ENCODE peak calls at places on chromosomes 2 and 18, in five cellular contexts. One of them, this sample, is unnamed.

GRCh38 chr2:43387092-43388062 is 161.0 kb upstream of the ZFP36L2 start:
- DNase-seq in neuronal stem cell: no peak
- DNase-seq in astrocyte: peak
- DNase-seq in A549: no peak
- DNase-seq in astrocyte of the spinal cord: peak
- DNase-seq in this sample: no peak

GRCh38 chr2:154912215-154912614 is 213.7 kb downstream of the KCNJ3 start:
- DNase-seq in astrocyte: no peak
- DNase-seq in astrocyte of the spinal cord: no peak
- DNase-seq in neuronal stem cell: no peak
- DNase-seq in A549: no peak
- DNase-seq in this sample: no peak

GRCh38 chr2:8457092-8457481 is 224.8 kb upstream of the ID2 start:
- DNase-seq in astrocyte of the spinal cord: no peak
- DNase-seq in A549: no peak
- DNase-seq in neuronal stem cell: no peak
- DNase-seq in astrocyte: no peak
- DNase-seq in this sample: no peak

GRCh38 chr18:54506516-54507261 is 84.4 kb upstream of the DYNAP start:
- DNase-seq in astrocyte: no peak
- DNase-seq in neuronal stem cell: no peak
- DNase-seq in A549: no peak
- DNase-seq in astrocyte of the spinal cord: no peak
- DNase-seq in this sample: no peak

GRCh38 chr2:43276962-43277383 is 50.6 kb upstream of the ZFP36L2 start:
- DNase-seq in astrocyte of the spinal cord: peak
- DNase-seq in A549: no peak
- DNase-seq in neuronal stem cell: no peak
- DNase-seq in astrocyte: no peak
- DNase-seq in this sample: peak

GRCh38 chr2:218357194-218358177 is 829 bp downstream of the CATIP start:
- DNase-seq in A549: peak
- DNase-seq in neuronal stem cell: no peak
- DNase-seq in astrocyte of the spinal cord: no peak
- DNase-seq in astrocyte: no peak
- DNase-seq in this sample: no peak

GRCh38 chr2:35293261-35293660 is 1062.3 kb upstream of the CRIM1 start:
- DNase-seq in A549: no peak
- DNase-seq in neuronal stem cell: peak
- DNase-seq in astrocyte of the spinal cord: no peak
- DNase-seq in astrocyte: no peak
- DNase-seq in this sample: no peak

GRCh38 chr2:48795065-48795464 is 39.5 kb upstream of the LHCGR start:
- DNase-seq in neuronal stem cell: no peak
- DNase-seq in A549: no peak
- DNase-seq in astrocyte: no peak
- DNase-seq in astrocyte of the spinal cord: no peak
- DNase-seq in this sample: no peak

GRCh38 chr2:119429225-119430000 is 2.2 kb upstream of the TMEM37 start:
- DNase-seq in neuronal stem cell: no peak
- DNase-seq in astrocyte of the spinal cord: peak
- DNase-seq in astrocyte: no peak
- DNase-seq in A549: no peak
- DNase-seq in this sample: peak

GRCh38 chr2:101766871-101767739 is 69.6 kb downstream of the MAP4K4 start:
- DNase-seq in neuronal stem cell: peak
- DNase-seq in astrocyte: peak
- DNase-seq in astrocyte of the spinal cord: peak
- DNase-seq in A549: peak
- DNase-seq in this sample: peak

GRCh38 chr2:209960676-209961630 is 41.5 kb upstream of the RPE start:
- DNase-seq in astrocyte of the spinal cord: peak
- DNase-seq in neuronal stem cell: peak
- DNase-seq in astrocyte: peak
- DNase-seq in A549: peak
- DNase-seq in this sample: peak

GRCh38 chr2:9984217-9984739 is 32.8 kb downstream of the GRHL1 start:
- DNase-seq in astrocyte of the spinal cord: peak
- DNase-seq in astrocyte: peak
- DNase-seq in neuronal stem cell: peak
- DNase-seq in A549: peak
- DNase-seq in this sample: peak

GRCh38 chr18:74108460-74108859 is 39.2 kb downstream of the FBXO15 start:
- DNase-seq in astrocyte: no peak
- DNase-seq in neuronal stem cell: no peak
- DNase-seq in astrocyte of the spinal cord: no peak
- DNase-seq in A549: no peak
- DNase-seq in this sample: no peak

GRCh38 chr2:223528036-223528435 is 74.1 kb downstream of the SCG2 start:
- DNase-seq in neuronal stem cell: no peak
- DNase-seq in astrocyte of the spinal cord: peak
- DNase-seq in astrocyte: peak
- DNase-seq in A549: no peak
- DNase-seq in this sample: no peak

GRCh38 chr2:55099878-55100820 is 49.9 kb upstream of the RTN4 start:
- DNase-seq in neuronal stem cell: no peak
- DNase-seq in astrocyte: peak
- DNase-seq in A549: peak
- DNase-seq in astrocyte of the spinal cord: peak
- DNase-seq in this sample: no peak

GRCh38 chr2:3423492-3424170 is 44.1 kb downstream of the TRAPPC12 start:
- DNase-seq in astrocyte: peak
- DNase-seq in astrocyte of the spinal cord: peak
- DNase-seq in A549: peak
- DNase-seq in neuronal stem cell: peak
- DNase-seq in this sample: no peak

GRCh38 chr2:80059381-80059907 is 245.1 kb downstream of the LRRTM1 start:
- DNase-seq in neuronal stem cell: no peak
- DNase-seq in astrocyte of the spinal cord: no peak
- DNase-seq in astrocyte: no peak
- DNase-seq in A549: no peak
- DNase-seq in this sample: no peak

GRCh38 chr18:35454803-35455202 is 43.0 kb downstream of the INO80C start:
- DNase-seq in A549: no peak
- DNase-seq in astrocyte of the spinal cord: no peak
- DNase-seq in neuronal stem cell: no peak
- DNase-seq in astrocyte: no peak
- DNase-seq in this sample: no peak

GRCh38 chr2:97751752-97752151 is 38.4 kb downstream of the ZAP70 start:
- DNase-seq in astrocyte: peak
- DNase-seq in neuronal stem cell: no peak
- DNase-seq in astrocyte of the spinal cord: peak
- DNase-seq in A549: no peak
- DNase-seq in this sample: no peak

GRCh38 chr2:1717129-1717528 is 27.2 kb downstream of the PXDN start:
- DNase-seq in neuronal stem cell: no peak
- DNase-seq in astrocyte of the spinal cord: peak
- DNase-seq in astrocyte: peak
- DNase-seq in A549: no peak
- DNase-seq in this sample: no peak

GRCh38 chr2:181566643-181567042 is 90.3 kb downstream of the CERKL start:
- DNase-seq in neuronal stem cell: no peak
- DNase-seq in astrocyte of the spinal cord: no peak
- DNase-seq in astrocyte: no peak
- DNase-seq in A549: no peak
- DNase-seq in this sample: no peak

GRCh38 chr2:221676566-221677172 is 104.6 kb upstream of the EPHA4 start:
- DNase-seq in astrocyte: peak
- DNase-seq in A549: no peak
- DNase-seq in astrocyte of the spinal cord: peak
- DNase-seq in neuronal stem cell: no peak
- DNase-seq in this sample: peak

GRCh38 chr2:105439130-105439529 is 40.3 kb upstream of the FHL2 start:
- DNase-seq in neuronal stem cell: no peak
- DNase-seq in astrocyte: peak
- DNase-seq in astrocyte of the spinal cord: no peak
- DNase-seq in A549: no peak
- DNase-seq in this sample: no peak

GRCh38 chr2:241000831-241001321 is 2.5 kb downstream of the SNED1 start:
- DNase-seq in A549: no peak
- DNase-seq in astrocyte of the spinal cord: no peak
- DNase-seq in neuronal stem cell: no peak
- DNase-seq in astrocyte: no peak
- DNase-seq in this sample: no peak

GRCh38 chr2:180979086-180979934 is 1.1 kb upstream of the UBE2E3 start:
- DNase-seq in astrocyte of the spinal cord: peak
- DNase-seq in astrocyte: peak
- DNase-seq in neuronal stem cell: peak
- DNase-seq in A549: no peak
- DNase-seq in this sample: peak

GRCh38 chr18:30245756-30246515 is 796.6 kb downstream of the DSC3 start:
- DNase-seq in astrocyte of the spinal cord: peak
- DNase-seq in A549: no peak
- DNase-seq in astrocyte: peak
- DNase-seq in neuronal stem cell: no peak
- DNase-seq in this sample: no peak

GRCh38 chr2:241859017-241859435 is 332 bp upstream of the PDCD1 start:
- DNase-seq in neuronal stem cell: no peak
- DNase-seq in astrocyte: no peak
- DNase-seq in A549: no peak
- DNase-seq in astrocyte of the spinal cord: no peak
- DNase-seq in this sample: no peak

GRCh38 chr2:215269397-215270117 is 42.3 kb upstream of the ATIC start:
- DNase-seq in A549: peak
- DNase-seq in astrocyte: peak
- DNase-seq in astrocyte of the spinal cord: peak
- DNase-seq in neuronal stem cell: peak
- DNase-seq in this sample: no peak

GRCh38 chr18:75070625-75071483 is 138.1 kb downstream of the PTGR3 start:
- DNase-seq in A549: peak
- DNase-seq in neuronal stem cell: no peak
- DNase-seq in astrocyte of the spinal cord: peak
- DNase-seq in astrocyte: peak
- DNase-seq in this sample: peak

GRCh38 chr2:25115902-25116301 is 52.5 kb downstream of the POMC start:
- DNase-seq in A549: no peak
- DNase-seq in astrocyte: peak
- DNase-seq in neuronal stem cell: no peak
- DNase-seq in astrocyte of the spinal cord: peak
- DNase-seq in this sample: no peak

GRCh38 chr2:165675551-165675968 is 118.5 kb downstream of the GALNT3 start:
- DNase-seq in A549: peak
- DNase-seq in astrocyte: peak
- DNase-seq in neuronal stem cell: no peak
- DNase-seq in astrocyte of the spinal cord: peak
- DNase-seq in this sample: peak

GRCh38 chr2:240579771-240580614 is 6.5 kb upstream of the CAPN10 start:
- DNase-seq in A549: peak
- DNase-seq in astrocyte: peak
- DNase-seq in neuronal stem cell: no peak
- DNase-seq in astrocyte of the spinal cord: peak
- DNase-seq in this sample: peak

GRCh38 chr2:182866095-182866460 is 359 bp downstream of the FRZB start:
- DNase-seq in A549: no peak
- DNase-seq in astrocyte of the spinal cord: peak
- DNase-seq in astrocyte: no peak
- DNase-seq in neuronal stem cell: no peak
- DNase-seq in this sample: no peak

GRCh38 chr2:232485333-232485756 is 2.3 kb downstream of the ECEL1 start:
- DNase-seq in astrocyte: no peak
- DNase-seq in A549: no peak
- DNase-seq in neuronal stem cell: no peak
- DNase-seq in astrocyte of the spinal cord: no peak
- DNase-seq in this sample: no peak

GRCh38 chr18:47150824-47151366 is 595 bp upstream of the HDHD2 start:
- DNase-seq in A549: no peak
- DNase-seq in neuronal stem cell: no peak
- DNase-seq in astrocyte of the spinal cord: no peak
- DNase-seq in astrocyte: no peak
- DNase-seq in this sample: no peak

GRCh38 chr2:19868705-19869550 is 32.9 kb downstream of the TTC32 start:
- DNase-seq in neuronal stem cell: peak
- DNase-seq in A549: no peak
- DNase-seq in astrocyte of the spinal cord: peak
- DNase-seq in astrocyte: no peak
- DNase-seq in this sample: no peak

GRCh38 chr2:28206786-28207185 is 185.9 kb upstream of the FOSL2 start:
- DNase-seq in A549: no peak
- DNase-seq in astrocyte of the spinal cord: peak
- DNase-seq in neuronal stem cell: no peak
- DNase-seq in astrocyte: no peak
- DNase-seq in this sample: peak